ENCODE peak calls at places on chromosomes 4 and X, in eight cellular contexts. H is gastrocnemius medialis, N is left lung, Q is foreskin keratinocyte, O is body of pancreas, B is PC-3, K is sigmoid colon, L is fibroblast of lung. V is an unnamed sample.
A peak's percentile ranks its signal among the peaks of the same experiment; 100 is the strongest.

GRCh38 chr4:139844057-139844456 is 178.4 kb downstream of the MGST2 start:
- DNase-seq in L (peak; percentile 18), K (no peak), N (no peak), O (no peak), B (no peak), H (no peak), Q (no peak), V (no peak)

GRCh38 chr4:165351359-165352130 is 24.1 kb downstream of the MSMO1 start:
- DNase-seq in O (no peak), N (no peak), B (no peak), L (no peak), K (no peak), H (no peak), Q (no peak), V (no peak)

GRCh38 chr4:74474345-74475099 is 29.6 kb downstream of the AREG start:
- DNase-seq in N (no peak), H (no peak), K (no peak), B (no peak), L (no peak), Q (peak; percentile 71), O (peak; percentile 62), V (no peak)

GRCh38 chr4:38752393-38752961 is 30.3 kb downstream of the TLR10 start:
- DNase-seq in K (no peak), Q (no peak), H (no peak), B (no peak), O (no peak), N (no peak), L (peak; percentile 47), V (no peak)

GRCh38 chr4:153488006-153488718 is 22.0 kb downstream of the TMEM131L start:
- DNase-seq in K (no peak), O (no peak), N (peak; percentile 83), H (no peak), L (peak; percentile 28), Q (no peak), B (no peak), V (no peak)

GRCh38 chrX:106415276-106415895 is 196.4 kb upstream of the RADX start:
- DNase-seq in H (no peak), B (peak; percentile 50), O (peak; percentile 22), N (no peak), Q (no peak), K (no peak), L (peak; percentile 11), V (no peak)

GRCh38 chrX:139920306-139920705 is 12.5 kb downstream of the ATP11C start:
- DNase-seq in O (no peak), N (no peak), Q (no peak), K (no peak), B (no peak), H (no peak), L (no peak), V (no peak)

GRCh38 chr4:186844059-186844681 is 120.5 kb upstream of the FAT1 start:
- DNase-seq in Q (peak; percentile 35), K (peak; percentile 70), L (peak; percentile 51), N (no peak), O (peak; percentile 34), B (no peak), H (no peak), V (peak; percentile 17)

GRCh38 chrX:57817302-57817701 is 93.0 kb downstream of the ZXDA start:
- DNase-seq in L (peak; percentile 0), Q (no peak), N (no peak), B (peak; percentile 16), K (no peak), H (no peak), O (no peak), V (no peak)

GRCh38 chrX:134725103-134725690 is 66.9 kb upstream of the PLAC1 start:
- DNase-seq in H (no peak), L (no peak), B (peak; percentile 71), K (no peak), N (no peak), Q (no peak), O (no peak), V (no peak)

GRCh38 chrX:40177489-40177888 is 79.7 kb upstream of the BCOR start:
- DNase-seq in L (no peak), N (no peak), B (peak; percentile 32), Q (no peak), H (no peak), O (no peak), K (no peak), V (no peak)
- H3K27ac ChIP-seq in L (no peak overlapping the region), N (peak overlapping the region; percentile 98), B (no peak overlapping the region), Q (no peak overlapping the region), H (peak overlapping the region; percentile 89), O (peak overlapping the region; percentile 98), K (peak overlapping the region; percentile 97), V (peak overlapping the region; percentile 91)

GRCh38 chr4:76199664-76200211 is 13.9 kb downstream of the SCARB2 start:
- DNase-seq in H (peak; percentile 41), K (no peak), O (peak; percentile 62), N (no peak), Q (no peak), B (no peak), L (peak; percentile 26), V (no peak)
- TF ChIP-seq CTCF in H (no peak), K (no peak), O (no peak), N (no peak), Q (no peak), B (no peak), L (peak; percentile 16), V (no peak)

GRCh38 chr4:68773699-68774098 is 42.1 kb upstream of the UGT2B10 start:
- DNase-seq in K (no peak), O (no peak), L (no peak), N (no peak), Q (no peak), H (no peak), B (no peak), V (no peak)
- H3K27ac ChIP-seq in K (no peak overlapping the region), O (no peak overlapping the region), L (no peak overlapping the region), N (no peak overlapping the region), Q (no peak overlapping the region), H (no peak overlapping the region), B (no peak overlapping the region), V (no peak overlapping the region)

GRCh38 chrX:47200385-47201150 is 6.9 kb downstream of the UBA1 start:
- DNase-seq in B (peak; percentile 88), L (peak; percentile 69), H (peak; percentile 61), Q (peak; percentile 54), K (no peak), O (no peak), N (no peak), V (peak; percentile 56)
- TF ChIP-seq CTCF in B (peak; percentile 57), L (peak; percentile 30), H (no peak), Q (peak; percentile 53), K (no peak), O (no peak), N (no peak), V (peak; percentile 40)

GRCh38 chr4:8113611-8114343 is 44.8 kb downstream of the ABLIM2 start:
- DNase-seq in N (peak; percentile 59), B (no peak), O (peak; percentile 33), L (no peak), Q (no peak), H (peak; percentile 79), K (no peak), V (no peak)
- H3K27ac ChIP-seq in N (no peak overlapping the region), B (no peak overlapping the region), O (peak overlapping the region; percentile 76), L (no peak overlapping the region), Q (no peak overlapping the region), H (peak overlapping the region; percentile 100), K (no peak overlapping the region), V (no peak overlapping the region)

DNA sequence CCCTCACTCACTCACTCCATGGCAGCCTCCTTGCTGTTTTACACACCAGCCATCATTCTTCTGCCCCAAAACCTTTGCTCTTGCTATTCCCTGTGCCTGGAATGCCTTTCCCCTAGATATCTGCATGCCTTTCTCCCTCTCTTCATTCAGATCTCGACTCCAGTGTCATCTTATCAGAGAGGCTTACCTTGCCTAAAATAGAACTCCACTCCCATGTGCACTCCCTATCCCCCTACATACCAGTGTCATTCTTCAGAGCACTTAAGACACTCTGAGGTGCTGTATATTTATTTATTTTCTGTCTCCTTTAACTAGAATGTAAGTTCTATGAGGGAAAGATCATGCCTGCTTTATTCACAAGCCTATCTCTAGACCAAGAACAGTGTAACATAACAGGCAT is 45.1 kb downstream of the ZGRF1 start:
- DNase-seq in Q (no peak), L (no peak), H (no peak), N (no peak), B (no peak), O (no peak), K (no peak), V (no peak)
- TF ChIP-seq CTCF in Q (no peak), L (no peak), H (no peak), N (no peak), B (no peak), O (no peak), K (no peak), V (no peak)